ENCODE peak calls at places on chromosomes 3 and 15, in seven cellular contexts. H is mammary epithelial cell, S is IMR-90, C is neuronal stem cell, Q is kidney, L is endodermal cell, V is NT2/D1. E is an unnamed sample. For H3K4me1, the result is how much of the 10 kb centered on the place peaks cover.

GRCh38 chr15:44137750-44138149 is 57.3 kb downstream of the FRMD5 start:
- DNase-seq in H (peak), S (peak), C (no peak), Q (no peak), L (no peak), V (no peak), E (peak)

GRCh38 chr15:71691700-71692417 is 118.5 kb upstream of the NR2E3 start:
- DNase-seq in H (peak), S (peak), C (no peak), Q (no peak), L (peak), V (no peak), E (peak)

GRCh38 chr3:31135546-31135945 is 241.1 kb upstream of the GADL1 start:
- DNase-seq in H (no peak), S (no peak), C (no peak), Q (no peak), L (no peak), V (no peak), E (no peak)

GRCh38 chr15:67076147-67076843 is 10.9 kb downstream of the SMAD3 start:
- DNase-seq in H (peak), S (peak), C (no peak), Q (peak), L (no peak), V (no peak), E (no peak)

GRCh38 chr3:161291191-161291901 is 70.2 kb downstream of the NMD3 start:
- DNase-seq in H (peak), S (no peak), C (no peak), Q (peak), L (no peak), V (no peak), E (no peak)

GRCh38 chr15:100783760-100784492 is 95.7 kb upstream of the ALDH1A3 start:
- DNase-seq in H (no peak), S (no peak), C (no peak), Q (no peak), L (peak), V (no peak), E (no peak)

GRCh38 chr15:30903497-30904187 is at the start of gene FAN1:
- DNase-seq in H (peak), S (peak), C (peak), Q (peak), L (peak), V (peak), E (peak)

GRCh38 chr3:89606151-89606550 is 498.7 kb downstream of the EPHA3 start:
- DNase-seq in H (no peak), S (peak), C (no peak), Q (no peak), L (no peak), V (no peak), E (no peak)

GRCh38 chr15:40511093-40511471 is 40.3 kb downstream of the CHST14 start:
- DNase-seq in H (no peak), S (no peak), C (no peak), Q (no peak), L (no peak), V (no peak), E (no peak)

GRCh38 chr3:179473565-179473964 is 22.3 kb upstream of the GNB4 start:
- DNase-seq in H (no peak), S (no peak), C (no peak), Q (no peak), L (no peak), V (no peak), E (no peak)

GRCh38 chr3:54591157-54591556 is 336.7 kb downstream of the LRTM1 start:
- DNase-seq in H (no peak), S (no peak), C (no peak), Q (no peak), L (no peak), V (no peak), E (no peak)

GRCh38 chr3:164377466-164377865 is 700.8 kb downstream of the SI start:
- DNase-seq in H (no peak), S (no peak), C (no peak), Q (no peak), L (no peak), V (no peak), E (peak)

GRCh38 chr15:85890620-85890980 is 95.9 kb upstream of the KLHL25 start:
- DNase-seq in H (no peak), S (no peak), C (no peak), Q (no peak), L (no peak), V (no peak), E (no peak)

GRCh38 chr3:190120161-190121060 is at the start of gene P3H2:
- DNase-seq in H (peak), S (peak), C (peak), Q (peak), L (peak), V (peak), E (peak)

GRCh38 chr3:52234516-52235447 is 4.2 kb downstream of the TWF2 start:
- DNase-seq in H (no peak), S (no peak), C (no peak), Q (no peak), L (no peak), V (no peak), E (no peak)

GRCh38 chr15:78763796-78764241 is 47.4 kb downstream of the ADAMTS7 start:
- DNase-seq in H (no peak), S (no peak), C (no peak), Q (peak), L (no peak), V (no peak), E (no peak)

GRCh38 chr3:67804545-67804944 is 150.1 kb upstream of the SUCLG2 start:
- DNase-seq in H (no peak), S (peak), C (no peak), Q (no peak), L (no peak), V (no peak), E (no peak)

GRCh38 chr3:76698136-76698535 is 341.8 kb upstream of the ROBO2 start:
- DNase-seq in H (no peak), S (no peak), C (no peak), Q (no peak), L (peak), V (no peak), E (no peak)

GRCh38 chr3:175702956-175703355 is 843.8 kb downstream of the NAALADL2 start:
- DNase-seq in H (no peak), S (no peak), C (no peak), Q (no peak), L (no peak), V (no peak), E (peak)

GRCh38 chr15:72782274-72782992 is 1.1 kb downstream of the ADPGK start:
- DNase-seq in H (no peak), S (no peak), C (no peak), Q (no peak), L (no peak), V (no peak), E (peak)

GRCh38 chr3:190225186-190225692 is 97.0 kb downstream of the CLDN1 start:
- DNase-seq in H (peak), S (peak), C (peak), Q (no peak), L (no peak), V (no peak), E (peak)

GRCh38 chr3:147424325-147424910 is 15.3 kb downstream of the ZIC1 start:
- DNase-seq in H (no peak), S (no peak), C (peak), Q (no peak), L (peak), V (no peak), E (no peak)

GRCh38 chr15:70154440-70155347 is 57.0 kb upstream of the TLE3 start:
- DNase-seq in H (no peak), S (peak), C (no peak), Q (peak), L (peak), V (no peak), E (peak)

GRCh38 chr3:109926376-109926775 is 589.0 kb upstream of the DPPA4 start:
- DNase-seq in H (no peak), S (no peak), C (no peak), Q (no peak), L (no peak), V (no peak), E (no peak)

GRCh38 chr15:71538922-71539321 is 271.4 kb upstream of the NR2E3 start:
- DNase-seq in H (no peak), S (no peak), C (no peak), Q (no peak), L (no peak), V (no peak), E (no peak)

GRCh38 chr15:74817370-74817737 is 4.7 kb downstream of the LMAN1L start:
- DNase-seq in H (peak), S (peak), C (no peak), Q (no peak), L (peak), V (no peak), E (peak)

GRCh38 chr3:134319894-134320293 is 54.4 kb downstream of the AMOTL2 start:
- DNase-seq in H (no peak), S (no peak), C (no peak), Q (no peak), L (no peak), V (no peak), E (no peak)

GRCh38 chr3:127103116-127103515 is 89.8 kb upstream of the PRR23E start:
- DNase-seq in H (no peak), S (no peak), C (no peak), Q (no peak), L (no peak), V (no peak), E (no peak)

GRCh38 chr3:34065901-34066300 is 267.5 kb downstream of the PDCD6IP start:
- DNase-seq in H (no peak), S (no peak), C (no peak), Q (no peak), L (no peak), V (no peak), E (no peak)

GRCh38 chr3:196012481-196012880 is 69.4 kb downstream of the TFRC start:
- DNase-seq in H (no peak), S (no peak), C (no peak), Q (no peak), L (no peak), V (no peak), E (peak)

GRCh38 chr3:196012941-196013471 is 68.9 kb downstream of the TFRC start:
- DNase-seq in H (no peak), S (no peak), C (no peak), Q (no peak), L (no peak), V (no peak), E (no peak)

GRCh38 chr3:196009456-196009855 is 72.4 kb downstream of the TFRC start:
- DNase-seq in H (no peak), S (no peak), C (no peak), Q (no peak), L (no peak), V (no peak), E (no peak)

GRCh38 chr3:196016485-196016884 is 65.4 kb downstream of the TFRC start:
- DNase-seq in H (peak), S (peak), C (no peak), Q (no peak), L (no peak), V (no peak), E (peak)

GRCh38 chr3:196013587-196014487 is 68.1 kb downstream of the TFRC start:
- DNase-seq in H (no peak), S (no peak), C (no peak), Q (no peak), L (no peak), V (no peak), E (no peak)
- H3K9ac ChIP-seq in H (no peak), S (no peak), C (no peak), Q (no peak), L (no peak), V (no peak), E (no peak)

GRCh38 chr3:195034101-195034500 is 236.9 kb downstream of the XXYLT1 start:
- DNase-seq in H (no peak), S (no peak), C (no peak), Q (no peak), L (no peak), V (no peak), E (no peak)
- H3K4me1 ChIP-seq in H (under half), S (under half), C (under half), Q (under half), L (under half), V (under half), E (under half)

GRCh38 chr3:138947303-138948121 is 495 bp downstream of the FOXL2NB start:
- DNase-seq in H (no peak), S (no peak), C (no peak), Q (no peak), L (peak), V (no peak), E (no peak)
- H3K4me3 ChIP-seq in H (no peak), S (no peak), C (peak), Q (no peak), L (peak), V (peak), E (peak)

DNA sequence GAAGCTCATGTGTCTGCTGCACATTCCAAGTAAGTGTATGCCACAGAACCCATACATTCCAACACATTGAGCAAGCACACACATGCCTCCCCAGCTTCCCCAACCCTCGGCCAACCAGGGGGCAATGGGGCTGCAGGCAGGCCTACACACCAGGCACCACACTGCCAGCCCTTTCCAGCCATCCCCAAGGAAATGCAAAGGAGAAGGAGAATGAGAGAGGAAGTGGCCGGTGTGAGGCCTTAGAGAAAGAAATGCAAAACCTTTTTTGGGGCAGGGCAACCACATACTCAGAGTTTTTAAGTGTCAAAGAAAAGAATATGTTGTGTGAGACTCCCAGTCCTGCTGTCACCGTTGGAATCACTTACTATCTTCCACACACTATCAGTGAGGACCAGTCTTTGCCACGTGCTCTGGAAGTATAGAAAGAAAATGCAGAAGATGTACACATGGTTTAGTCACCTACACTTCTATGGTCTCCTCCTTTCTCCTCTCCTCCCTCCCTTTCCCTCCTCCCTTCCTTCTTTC is 11.1 kb downstream of the IGF2BP2 start:
- DNase-seq in H (peak), S (peak), C (no peak), Q (no peak), L (peak), V (no peak), E (peak)
- H3K9ac ChIP-seq in H (peak), S (peak), C (no peak), Q (no peak), L (no peak), V (no peak), E (no peak)